ENCODE peak calls at places on chromosomes 6 and 20, in five cellular contexts. X is anterior cingulate cortex, P is mesenteric fat pad, L is T-cell, Y is HFFc6. K is an unnamed sample.

GRCh38 chr6:85764844-85765243 is 122.2 kb upstream of the SYNCRIP start:
- DNase-seq in X (no peak), P (no peak), L (no peak), Y (no peak), K (no peak)

GRCh38 chr6:124463271-124463670 is 499.0 kb upstream of the RNF217 start:
- DNase-seq in X (no peak), P (no peak), L (no peak), Y (no peak), K (no peak)

GRCh38 chr6:70586114-70586513 is 19.4 kb downstream of the SDHAF4 start:
- DNase-seq in X (no peak), P (no peak), L (no peak), Y (no peak), K (no peak)

GRCh38 chr6:52415917-52416628 is 4.1 kb upstream of the EFHC1 start:
- DNase-seq in X (no peak), P (no peak), L (no peak), Y (peak), K (no peak)

GRCh38 chr20:23445596-23446217 is 6.2 kb downstream of the CSTL1 start:
- DNase-seq in X (no peak), P (no peak), L (no peak), Y (peak), K (no peak)

GRCh38 chr20:35421322-35421721 is 9.5 kb upstream of the UQCC1 start:
- DNase-seq in X (no peak), P (no peak), L (no peak), Y (no peak), K (no peak)

GRCh38 chr6:110495949-110496348 is 19.5 kb upstream of the SLC22A16 start:
- DNase-seq in X (no peak), P (no peak), L (no peak), Y (no peak), K (no peak)

GRCh38 chr6:106519460-106520394 is 109.6 kb downstream of the RTN4IP1 start:
- DNase-seq in X (no peak), P (no peak), L (peak), Y (peak), K (peak)

GRCh38 chr6:42260424-42260888 is 42.8 kb upstream of the MRPS10 start:
- DNase-seq in X (no peak), P (peak), L (no peak), Y (no peak), K (no peak)

GRCh38 chr6:135673671-135674309 is 176.2 kb upstream of the AHI1 start:
- DNase-seq in X (no peak), P (no peak), L (no peak), Y (no peak), K (no peak)

K was measured in DND-41.